ENCODE peak calls at places on chromosome 3, in five cellular contexts. I is mucosa of descending colon, J is A549, A is epithelial cell of proximal tubule, W is astrocyte of the spinal cord. X is an unnamed sample.

GRCh38 chr3:169914321-169914720 is 2.9 kb downstream of the SAMD7 start:
- DNase-seq in I (no peak), J (no peak), A (peak), W (peak), X (no peak)

GRCh38 chr3:113002676-113003075 is 11.9 kb downstream of the GTPBP8 start:
- DNase-seq in I (no peak), J (no peak), A (no peak), W (no peak), X (no peak)

GRCh38 chr3:69305011-69305410 is 80.9 kb downstream of the FRMD4B start:
- DNase-seq in I (no peak), J (no peak), A (peak), W (peak), X (no peak)

GRCh38 chr3:64022451-64023186 is 675 bp downstream of the PSMD6 start:
- DNase-seq in I (no peak), J (no peak), A (no peak), W (no peak), X (no peak)

GRCh38 chr3:173553635-173554280 is 156.2 kb downstream of the NLGN1 start:
- DNase-seq in I (no peak), J (peak), A (peak), W (peak), X (peak)

GRCh38 chr3:184740509-184741258 is 28.8 kb upstream of the MAGEF1 start:
- DNase-seq in I (no peak), J (no peak), A (no peak), W (peak), X (peak)

GRCh38 chr3:64272842-64273241 is 47.6 kb upstream of the PRICKLE2 start:
- DNase-seq in I (no peak), J (no peak), A (no peak), W (no peak), X (no peak)

GRCh38 chr3:154241496-154241895 is 82.8 kb downstream of the DHX36 start:
- DNase-seq in I (no peak), J (no peak), A (no peak), W (no peak), X (no peak)

GRCh38 chr3:117540583-117540982 is 831.0 kb downstream of the TUSC7 start:
- DNase-seq in I (no peak), J (no peak), A (no peak), W (no peak), X (no peak)

GRCh38 chr3:86988235-86988634 is 2.7 kb downstream of the VGLL3 start:
- DNase-seq in I (no peak), J (no peak), A (no peak), W (peak), X (peak)

GRCh38 chr3:159082514-159082913 is 280.7 kb downstream of the MFSD1 start:
- DNase-seq in I (no peak), J (no peak), A (no peak), W (peak), X (no peak)

GRCh38 chr3:146889616-146890015 is 284.5 kb upstream of the PLSCR5 start:
- DNase-seq in I (no peak), J (no peak), A (no peak), W (no peak), X (no peak)

GRCh38 chr3:88150771-88151170 is 1.0 kb downstream of the C3orf38 start:
- DNase-seq in I (no peak), J (no peak), A (no peak), W (peak), X (no peak)

GRCh38 chr3:160801386-160802118 is 45.5 kb downstream of the PPM1L start:
- DNase-seq in I (no peak), J (no peak), A (peak), W (peak), X (no peak)

GRCh38 chr3:44206862-44207652 is 34.6 kb upstream of the TOPAZ1 start:
- DNase-seq in I (no peak), J (no peak), A (no peak), W (no peak), X (no peak)

GRCh38 chr3:14608298-14608697 is 43.3 kb upstream of the CCDC174 start:
- DNase-seq in I (no peak), J (no peak), A (no peak), W (no peak), X (no peak)

GRCh38 chr3:10722921-10723320 is 93.1 kb upstream of the SLC6A11 start:
- DNase-seq in I (no peak), J (no peak), A (no peak), W (no peak), X (no peak)

GRCh38 chr3:119035014-119035346 is 334 bp upstream of the IGSF11 start:
- DNase-seq in I (no peak), J (no peak), A (no peak), W (no peak), X (no peak)

GRCh38 chr3:119033393-119034255 is 1.0 kb downstream of the IGSF11 start:
- DNase-seq in I (no peak), J (no peak), A (no peak), W (no peak), X (no peak)

GRCh38 chr3:119034256-119035013 is at the start of gene IGSF11:
- DNase-seq in I (peak), J (peak), A (no peak), W (peak), X (no peak)
- TF ChIP-seq CTCF in I (no peak), J (peak), A (peak), W (no peak), X (peak)

DNA sequence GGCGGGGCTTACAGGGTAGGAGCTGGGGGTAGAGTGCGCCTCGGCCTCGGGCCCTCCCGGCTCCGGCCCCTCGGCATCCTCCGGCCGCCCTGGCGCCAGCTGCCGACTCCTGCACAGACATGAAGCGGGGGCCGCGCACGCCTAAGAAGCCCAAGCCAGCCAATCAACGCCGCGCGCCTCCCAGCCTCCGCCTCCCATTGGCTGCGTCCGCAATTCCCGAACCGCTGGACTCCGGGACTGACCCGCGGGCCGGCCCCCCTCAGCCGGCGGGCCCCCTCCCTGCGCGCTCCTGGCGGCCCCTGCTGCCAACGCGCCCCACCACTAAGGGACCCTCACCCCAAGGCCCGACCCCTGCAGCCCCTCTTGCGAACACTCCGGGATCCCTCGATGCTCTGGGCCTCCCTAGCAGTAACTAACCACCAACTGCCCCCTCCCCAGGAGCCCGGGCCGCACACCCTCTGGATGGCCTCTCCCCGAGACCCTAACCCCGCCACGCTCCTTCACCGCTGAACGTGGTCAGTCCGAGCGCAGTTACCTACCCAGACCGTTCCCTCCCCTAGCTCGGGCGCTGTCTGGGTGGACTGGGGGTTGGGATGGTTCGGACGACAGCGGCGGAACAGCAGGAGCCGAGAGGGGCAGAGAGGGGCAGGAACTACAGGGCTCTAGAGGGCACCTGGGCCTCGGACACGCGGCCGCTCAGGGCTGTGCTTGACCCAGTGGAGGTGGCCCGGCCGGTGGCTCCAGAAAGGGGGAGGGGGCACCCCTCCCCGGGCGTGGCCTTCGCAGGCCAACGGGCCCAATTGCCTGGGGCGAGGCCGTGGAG is 5.0 kb downstream of the GATA2 start:
- DNase-seq in I (peak), J (peak), A (no peak), W (peak), X (peak)
- TF ChIP-seq CTCF in I (no peak), J (no peak), A (no peak), W (no peak), X (no peak)

DNA sequence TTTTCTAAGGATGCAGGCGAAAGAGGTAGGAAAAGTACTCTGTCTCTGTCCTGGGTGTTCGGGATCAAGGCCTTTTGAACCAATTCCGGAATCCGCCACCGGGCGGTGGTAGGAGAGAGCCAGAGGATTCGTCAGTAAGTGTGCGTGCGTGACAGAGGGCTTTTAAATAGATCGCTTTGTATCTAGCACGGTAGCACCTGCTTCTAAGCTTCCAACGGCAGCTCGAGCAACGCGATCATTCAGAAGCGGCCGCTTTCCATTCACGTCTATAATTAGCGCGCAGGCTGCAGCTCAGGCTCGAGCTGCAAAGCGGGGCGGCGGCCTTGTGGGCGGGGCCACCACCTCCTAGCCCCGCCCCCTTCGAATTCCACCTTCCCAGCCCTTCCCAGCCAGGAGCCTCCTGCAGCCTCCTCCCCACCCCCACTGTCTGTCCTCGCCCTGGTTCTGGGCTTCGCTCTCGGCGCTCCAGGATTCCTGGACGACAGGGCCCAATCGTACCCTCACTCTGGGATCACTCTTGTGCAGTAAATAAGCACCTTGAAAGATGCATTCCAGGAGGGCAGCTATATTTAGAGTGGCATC is 224.3 kb upstream of the TPRG1 start:
- DNase-seq in I (peak), J (peak), A (no peak), W (peak), X (peak)
- TF ChIP-seq CTCF in I (peak), J (peak), A (peak), W (peak), X (peak)

GRCh38 chr3:56303508-56303907 is 164.8 kb downstream of the ERC2 start:
- DNase-seq in I (no peak), J (no peak), A (peak), W (peak), X (no peak)
- TF ChIP-seq CTCF in I (no peak), J (peak), A (peak), W (peak), X (peak)

DNA sequence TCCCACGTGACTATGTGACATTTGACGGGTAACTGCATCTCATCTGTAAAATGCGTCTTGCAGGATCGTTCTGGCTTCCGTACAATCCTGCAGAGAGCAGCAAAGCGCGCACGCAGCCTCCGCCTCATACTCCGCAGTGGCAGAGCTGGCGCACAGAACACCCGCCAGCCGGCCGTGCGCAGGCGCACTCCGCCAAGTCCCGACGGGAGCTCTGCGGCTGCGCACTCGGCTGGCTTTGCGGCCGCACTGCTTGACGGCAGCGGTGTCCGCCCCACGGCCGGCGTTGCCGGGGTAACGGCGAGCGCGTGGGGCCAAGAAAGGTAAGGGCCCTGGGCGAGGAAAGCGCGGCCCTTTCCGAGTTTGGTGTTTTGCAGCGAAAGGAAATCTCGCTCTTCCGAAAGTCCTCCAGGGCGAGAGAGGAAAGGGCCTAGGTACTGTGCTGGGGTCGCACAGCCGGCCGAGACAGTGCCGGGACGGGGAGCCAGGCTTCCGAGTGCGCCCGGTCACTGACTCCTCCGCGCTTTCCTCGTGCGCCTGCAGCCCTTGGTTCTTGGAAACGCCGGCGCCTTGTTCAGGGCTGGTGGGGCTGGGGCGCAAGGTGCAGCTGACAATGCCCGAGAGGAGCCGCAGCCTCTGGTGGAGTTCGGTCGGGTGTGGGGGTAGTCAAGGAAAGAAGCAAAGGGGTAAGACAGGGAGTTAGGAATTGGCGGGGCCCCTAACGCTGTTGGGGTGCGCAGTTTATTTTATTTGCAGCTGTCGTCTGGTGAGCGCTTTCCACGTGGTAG is at the start of gene TSEN2:
- DNase-seq in I (peak), J (peak), A (no peak), W (peak), X (peak)
- TF ChIP-seq CTCF in I (peak), J (no peak), A (no peak), W (peak), X (peak)

DNA sequence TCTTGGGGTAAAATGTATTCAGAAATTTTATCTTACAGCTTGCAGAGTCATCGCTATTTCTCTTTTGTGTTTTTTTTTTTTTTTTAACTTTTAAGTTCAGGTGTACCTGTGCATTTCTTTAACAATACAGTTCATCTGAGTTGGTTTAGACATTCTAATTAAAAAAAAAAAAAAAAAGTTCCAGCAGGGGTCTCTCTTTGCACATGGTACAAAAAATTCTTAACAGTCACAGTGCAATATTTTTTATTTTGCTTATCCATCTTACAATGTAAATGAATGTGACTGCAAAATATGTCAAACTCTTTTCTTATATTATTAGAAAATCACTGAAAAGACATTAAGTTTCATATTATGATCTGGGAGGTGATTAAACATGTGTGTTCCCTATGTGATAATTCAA is 47.5 kb upstream of the SLC9A9 start:
- DNase-seq in I (no peak), J (no peak), A (no peak), W (peak), X (no peak)
- TF ChIP-seq CTCF in I (no peak), J (peak), A (peak), W (peak), X (peak)

DNA sequence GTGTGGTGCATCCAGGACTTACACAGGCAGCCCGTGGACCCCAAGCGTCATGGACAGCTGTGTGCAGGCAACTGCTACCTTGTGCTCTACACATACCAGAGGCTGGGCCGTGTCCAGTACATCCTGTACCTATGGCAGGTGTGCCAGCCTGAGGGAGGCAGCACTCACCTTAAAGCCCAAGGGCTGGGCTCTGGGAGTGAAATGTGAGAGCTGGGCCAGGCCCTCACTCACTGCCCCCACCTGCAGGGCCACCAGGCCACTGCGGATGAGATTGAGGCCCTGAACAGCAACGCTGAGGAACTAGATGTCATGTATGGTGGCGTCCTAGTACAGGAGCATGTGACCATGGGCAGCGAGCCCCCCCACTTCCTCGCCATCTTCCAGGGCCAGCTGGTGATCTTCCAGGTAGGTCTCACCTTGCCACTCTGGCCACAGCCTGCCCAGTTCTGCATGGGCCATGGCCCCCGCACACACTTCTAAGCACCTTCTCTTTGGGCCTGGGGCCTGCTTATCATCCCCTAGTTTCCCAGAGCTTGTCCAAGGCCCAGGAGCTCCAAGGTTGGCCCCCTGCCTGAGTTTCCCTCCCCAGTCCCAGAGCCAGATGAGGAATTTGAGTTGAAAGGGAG is 11.0 kb downstream of the VILL start:
- DNase-seq in I (peak), J (peak), A (no peak), W (no peak), X (no peak)
- TF ChIP-seq CTCF in I (no peak), J (no peak), A (peak), W (peak), X (no peak)

GRCh38 chr3:115084686-115085085 is 62.4 kb downstream of the ZBTB20 start:
- DNase-seq in I (no peak), J (no peak), A (no peak), W (no peak), X (no peak)

GRCh38 chr3:115087512-115087911 is 59.6 kb downstream of the ZBTB20 start:
- DNase-seq in I (no peak), J (no peak), A (no peak), W (no peak), X (no peak)

GRCh38 chr3:115081444-115081843 is 65.6 kb downstream of the ZBTB20 start:
- DNase-seq in I (no peak), J (no peak), A (no peak), W (no peak), X (no peak)

GRCh38 chr3:115085197-115085865 is 61.8 kb downstream of the ZBTB20 start:
- DNase-seq in I (no peak), J (no peak), A (no peak), W (no peak), X (no peak)

DNA sequence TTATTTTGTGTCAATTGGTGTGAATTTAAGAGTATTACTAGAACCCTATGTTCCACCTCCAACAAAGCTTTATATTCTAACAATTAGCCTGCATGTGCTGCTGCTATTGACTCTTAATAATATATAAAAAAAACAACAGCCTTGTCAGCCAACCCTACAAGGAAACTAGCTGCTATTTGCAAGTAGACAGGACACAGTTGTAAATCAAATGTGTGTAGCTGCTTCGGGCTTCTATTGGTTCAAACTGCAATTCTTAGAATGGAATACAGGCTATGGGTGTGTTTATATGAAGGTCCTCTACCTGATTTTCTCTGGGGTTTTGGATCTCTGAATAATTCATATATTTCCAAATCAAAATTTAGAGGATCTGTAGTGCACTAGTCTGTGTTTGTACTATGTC is 60.7 kb downstream of the ZBTB20 start:
- DNase-seq in I (no peak), J (no peak), A (no peak), W (no peak), X (no peak)
- TF ChIP-seq CTCF in I (no peak), J (no peak), A (no peak), W (no peak), X (no peak)

DNA sequence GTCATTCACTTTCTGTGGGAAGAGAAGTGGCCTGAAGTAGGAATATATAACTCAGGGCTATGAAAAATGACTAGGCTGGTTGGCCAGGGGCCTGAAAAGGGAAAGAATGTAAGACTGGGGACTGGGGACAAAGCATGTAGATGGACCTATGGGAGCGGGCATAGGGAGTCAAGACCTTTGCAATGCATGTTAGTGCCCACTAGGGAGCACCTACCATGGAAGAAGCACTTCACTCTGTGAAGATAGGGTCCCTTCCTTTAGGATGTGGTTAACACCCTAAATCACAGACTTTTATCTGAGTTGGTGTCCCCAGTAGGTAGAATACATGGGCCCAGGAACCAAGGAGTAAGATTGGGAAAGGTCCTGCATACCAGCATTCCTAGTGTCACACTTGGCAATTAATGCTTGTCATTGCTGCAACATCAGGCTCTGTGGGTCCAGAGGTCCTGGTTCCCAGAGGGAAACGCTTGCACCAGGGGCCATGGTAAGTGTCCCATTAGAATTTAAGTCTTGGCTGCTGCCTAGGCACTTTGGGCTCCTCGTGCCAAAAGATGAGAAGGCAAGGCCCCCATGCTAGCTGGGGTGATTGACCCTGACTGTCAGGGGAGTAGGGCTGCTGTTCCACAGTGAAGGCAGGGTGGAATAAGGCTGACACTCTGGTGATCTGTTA is 79.6 kb downstream of the CRYGS start:
- DNase-seq in I (no peak), J (no peak), A (no peak), W (no peak), X (no peak)
- TF ChIP-seq CTCF in I (no peak), J (no peak), A (peak), W (no peak), X (no peak)

X was measured in AG09319.